ENCODE peak calls at places on chromosomes 13 and 19, in seven cellular contexts. P is activated T-cell treated with anti-CD3 and anti-CD28 coated beads for 1 hour; M is neural progenitor cell; U is glutamatergic neuron; W is activated CD4-positive, CD25-positive, alpha-beta regulatory T cell treated with anti-CD3 and anti-CD28 coated beads, Interleukin-2, amount 50 U/mL, for 72 hours; G is stimulated activated CD4-positive, alpha-beta T cell treated with anti-CD3 and anti-CD28 coated beads, Interleukin-12 subunit alpha, Interleukin-12 subunit beta, amount 100 ng/mL, for 48 hours; X is stimulated activated naive CD4-positive, alpha-beta T cell treated with Interleukin-2 at 50 U/mL for 16 hours. I is an unnamed sample.

GRCh38 chr19:30068528-30069395 is 126.7 kb downstream of the URI1 start:
- DNase-seq in P (no peak), M (no peak), U (peak), W (no peak), G (no peak), X (no peak), I (no peak)

GRCh38 chr19:18611327-18612050 is 1.2 kb upstream of the TMEM59L start:
- DNase-seq in P (no peak), M (peak), U (no peak), W (no peak), G (no peak), X (no peak), I (no peak)

GRCh38 chr13:52455677-52456041 is 381 bp downstream of the CKAP2 start:
- DNase-seq in P (peak), M (peak), U (peak), W (peak), G (peak), X (peak), I (peak)

GRCh38 chr13:112959206-112959605 is 9.8 kb upstream of the MCF2L start:
- DNase-seq in P (no peak), M (no peak), U (no peak), W (peak), G (no peak), X (no peak), I (no peak)

GRCh38 chr13:30376426-30377311 is 45.6 kb upstream of the UBE2L5 start:
- DNase-seq in P (peak), M (no peak), U (no peak), W (peak), G (no peak), X (peak), I (no peak)

GRCh38 chr13:89361909-89362308 is 1690.7 kb downstream of the SLITRK5 start:
- DNase-seq in P (no peak), M (no peak), U (no peak), W (no peak), G (no peak), X (no peak), I (no peak)

GRCh38 chr19:55590621-55591020 is 8.7 kb downstream of the FIZ1 start:
- DNase-seq in P (no peak), M (peak), U (no peak), W (no peak), G (no peak), X (no peak), I (no peak)

GRCh38 chr19:50432658-50433057 is at the start of gene MYBPC2:
- DNase-seq in P (no peak), M (peak), U (no peak), W (no peak), G (no peak), X (no peak), I (no peak)

GRCh38 chr19:40223135-40223822 is 3.2 kb downstream of the CCNP start:
- DNase-seq in P (peak), M (peak), U (no peak), W (peak), G (no peak), X (no peak), I (no peak)

GRCh38 chr19:45768644-45769053 is 403 bp downstream of the SIX5 start:
- DNase-seq in P (no peak), M (peak), U (no peak), W (peak), G (no peak), X (peak), I (no peak)

GRCh38 chr13:109695402-109696190 is 90.8 kb downstream of the IRS2 start:
- DNase-seq in P (no peak), M (no peak), U (no peak), W (no peak), G (no peak), X (no peak), I (no peak)

GRCh38 chr19:56071151-56071550 is 49.9 kb downstream of the ZNF787 start:
- DNase-seq in P (no peak), M (peak), U (peak), W (no peak), G (no peak), X (no peak), I (no peak)

GRCh38 chr13:51585234-51585672 is 991 bp downstream of the WDFY2 start:
- DNase-seq in P (no peak), M (no peak), U (no peak), W (no peak), G (no peak), X (no peak), I (no peak)

GRCh38 chr19:45790942-45791341 is 1.7 kb downstream of the DMWD start:
- DNase-seq in P (no peak), M (no peak), U (no peak), W (no peak), G (no peak), X (no peak), I (no peak)

GRCh38 chr19:13015361-13016231 is 20.3 kb downstream of the NFIX start:
- DNase-seq in P (no peak), M (peak), U (no peak), W (no peak), G (no peak), X (no peak), I (no peak)

GRCh38 chr13:40812724-40813445 is 23.5 kb downstream of the SLC25A15 start:
- DNase-seq in P (no peak), M (no peak), U (no peak), W (no peak), G (no peak), X (no peak), I (no peak)

GRCh38 chr19:52603558-52604207 is 33.6 kb downstream of the ZNF701 start:
- DNase-seq in P (no peak), M (no peak), U (no peak), W (no peak), G (no peak), X (no peak), I (no peak)

GRCh38 chr13:100946588-100946987 is 272.0 kb upstream of the TMTC4 start:
- DNase-seq in P (no peak), M (no peak), U (no peak), W (no peak), G (no peak), X (no peak), I (no peak)

GRCh38 chr13:47875206-47875605 is 125.9 kb downstream of the SUCLA2 start:
- DNase-seq in P (no peak), M (no peak), U (no peak), W (no peak), G (no peak), X (no peak), I (no peak)

GRCh38 chr13:111846396-111847174 is 220.4 kb upstream of the SOX1 start:
- DNase-seq in P (no peak), M (no peak), U (no peak), W (no peak), G (no peak), X (no peak), I (no peak)

GRCh38 chr19:31674503-31675186 is 325.4 kb upstream of the TSHZ3 start:
- DNase-seq in P (no peak), M (no peak), U (no peak), W (no peak), G (no peak), X (no peak), I (no peak)

GRCh38 chr13:33611016-33611805 is 206.7 kb upstream of the RFC3 start:
- DNase-seq in P (no peak), M (peak), U (no peak), W (no peak), G (no peak), X (no peak), I (no peak)

GRCh38 chr19:41995959-41996797 is 2.1 kb upstream of the ATP1A3 start:
- DNase-seq in P (no peak), M (peak), U (peak), W (no peak), G (no peak), X (no peak), I (peak)

GRCh38 chr19:34715357-34715756 is 18.7 kb upstream of the ZNF181 start:
- DNase-seq in P (no peak), M (no peak), U (no peak), W (no peak), G (no peak), X (no peak), I (no peak)

GRCh38 chr13:23461544-23461943 is 28.0 kb upstream of the SACS start:
- DNase-seq in P (no peak), M (no peak), U (no peak), W (no peak), G (no peak), X (no peak), I (no peak)

GRCh38 chr13:78372581-78372980 is 230.8 kb downstream of the POU4F1 start:
- DNase-seq in P (no peak), M (no peak), U (no peak), W (no peak), G (no peak), X (no peak), I (no peak)

GRCh38 chr13:25901460-25902376 is 150.1 kb downstream of the SHISA2 start:
- DNase-seq in P (no peak), M (no peak), U (no peak), W (no peak), G (peak), X (no peak), I (no peak)

GRCh38 chr13:75813323-75813722 is 177.2 kb downstream of the LMO7 start:
- DNase-seq in P (no peak), M (no peak), U (no peak), W (no peak), G (no peak), X (no peak), I (no peak)